ENCODE peak calls at places on chromosome 7, in four cellular contexts. A, B, Y and L are unnamed samples.

GRCh38 chr7:113715981-113716870 is 202.6 kb downstream of the PPP1R3A start:
- DNase-seq in A (no peak), Y (no peak), B (no peak), L (no peak)

GRCh38 chr7:65216469-65216868 is 157.2 kb upstream of the ZNF92 start:
- DNase-seq in B (peak), Y (peak), A (no peak), L (peak)

GRCh38 chr7:21949522-21949921 is 3.8 kb upstream of the CDCA7L start:
- DNase-seq in B (no peak), Y (no peak), A (no peak), L (no peak)

GRCh38 chr7:154480817-154481216 is 428.6 kb downstream of the DPP6 start:
- DNase-seq in B (no peak), A (no peak), Y (no peak), L (no peak)

GRCh38 chr7:99560834-99561734 is 2.6 kb downstream of the ZNF655 start:
- DNase-seq in B (no peak), A (no peak), Y (no peak), L (no peak)

GRCh38 chr7:47342646-47343045 is 239.3 kb downstream of the TNS3 start:
- DNase-seq in A (no peak), B (no peak), Y (no peak), L (no peak)

GRCh38 chr7:100584677-100585510 is 1.0 kb downstream of the LRCH4 start:
- DNase-seq in A (no peak), B (peak), Y (peak), L (peak)

GRCh38 chr7:83672157-83672556 is 23.2 kb upstream of the SEMA3E start:
- DNase-seq in Y (no peak), B (no peak), A (no peak), L (no peak)

GRCh38 chr7:44563171-44563679 is 10.5 kb downstream of the DDX56 start:
- DNase-seq in Y (no peak), B (no peak), A (no peak), L (no peak)

GRCh38 chr7:81608748-81609382 is 161.0 kb downstream of the HGF start:
- DNase-seq in B (no peak), Y (no peak), A (no peak), L (no peak)

GRCh38 chr7:99707096-99707495 is 27.3 kb upstream of the CYP3A5 start:
- DNase-seq in A (no peak), Y (no peak), B (no peak), L (no peak)

GRCh38 chr7:94069154-94069739 is 65.1 kb upstream of the BET1 start:
- DNase-seq in B (no peak), Y (no peak), A (peak), L (no peak)

GRCh38 chr7:5692845-5693278 is 88.6 kb downstream of the RNF216 start:
- DNase-seq in A (no peak), Y (no peak), B (no peak), L (no peak)

GRCh38 chr7:3120513-3120912 is 76.8 kb upstream of the CARD11 start:
- DNase-seq in Y (no peak), A (no peak), B (no peak), L (no peak)
- TF ChIP-seq CBFB in Y (no peak), A (no peak), B (no peak), L (no peak)

GRCh38 chr7:107173191-107173590 is 4.4 kb downstream of the HBP1 start:
- DNase-seq in Y (no peak), A (no peak), B (no peak), L (no peak)
- TF ChIP-seq ESRRA in Y (no peak), A (no peak), B (no peak), L (no peak)

DNA sequence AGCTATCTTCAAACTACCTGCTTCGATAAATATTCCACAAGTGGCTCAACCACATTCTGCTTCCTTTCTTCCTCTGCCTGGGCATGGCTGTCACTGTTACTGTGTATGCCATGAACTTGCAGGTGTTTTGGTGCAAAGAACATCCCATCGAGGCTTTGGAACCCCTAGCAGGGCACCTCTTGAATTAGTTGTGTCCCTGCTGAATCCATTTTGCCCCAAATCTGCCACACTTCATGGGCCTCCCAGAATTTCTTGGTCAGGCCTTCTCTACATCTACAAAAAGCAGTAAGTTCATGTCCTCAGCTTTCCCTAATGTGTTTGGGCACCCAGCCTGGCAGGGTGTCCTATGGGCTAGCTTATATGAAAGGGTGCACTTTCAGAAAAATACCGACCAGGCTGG is 53.6 kb downstream of the AKR1B1 start:
- DNase-seq in Y (no peak), B (no peak), A (no peak), L (no peak)
- TF ChIP-seq NR2C2 in Y (no peak), B (no peak), A (no peak), L (no peak)

GRCh38 chr7:1243290-1243963 is 10.8 kb downstream of the UNCX start:
- DNase-seq in B (no peak), Y (no peak), A (no peak), L (no peak)
- TF ChIP-seq CBFB in B (no peak), Y (no peak), A (no peak), L (no peak)